ENCODE peak calls at places on chromosomes 6 and 20, in eight cellular contexts. One of them, this sample, is unnamed.

GRCh38 chr6:169620171-169621125 is 81.4 kb downstream of the WDR27 start:
- DNase-seq in foreskin fibroblast: peak
- DNase-seq in CD8-positive, alpha-beta T cell: no peak
- DNase-seq in OCI-LY7: no peak
- DNase-seq in A673: no peak
- DNase-seq in dorsolateral prefrontal cortex: no peak
- DNase-seq in endodermal cell: peak
- DNase-seq in choroid plexus epithelial cell: peak
- DNase-seq in this sample: peak

GRCh38 chr20:13231031-13231752 is 10.1 kb downstream of the ISM1 start:
- DNase-seq in choroid plexus epithelial cell: no peak
- DNase-seq in CD8-positive, alpha-beta T cell: peak
- DNase-seq in OCI-LY7: no peak
- DNase-seq in dorsolateral prefrontal cortex: no peak
- DNase-seq in foreskin fibroblast: peak
- DNase-seq in endodermal cell: no peak
- DNase-seq in A673: peak
- DNase-seq in this sample: no peak

GRCh38 chr6:7106752-7107577 is 796 bp upstream of the RREB1 start:
- DNase-seq in endodermal cell: peak
- DNase-seq in dorsolateral prefrontal cortex: no peak
- DNase-seq in OCI-LY7: peak
- DNase-seq in choroid plexus epithelial cell: peak
- DNase-seq in foreskin fibroblast: peak
- DNase-seq in A673: peak
- DNase-seq in CD8-positive, alpha-beta T cell: peak
- DNase-seq in this sample: no peak

GRCh38 chr6:111805511-111806181 is 67.6 kb downstream of the FYN start:
- DNase-seq in CD8-positive, alpha-beta T cell: no peak
- DNase-seq in dorsolateral prefrontal cortex: no peak
- DNase-seq in foreskin fibroblast: no peak
- DNase-seq in endodermal cell: no peak
- DNase-seq in OCI-LY7: peak
- DNase-seq in choroid plexus epithelial cell: peak
- DNase-seq in A673: peak
- DNase-seq in this sample: peak

GRCh38 chr20:56676001-56676400 is 46.9 kb downstream of the TFAP2C start:
- DNase-seq in A673: no peak
- DNase-seq in OCI-LY7: peak
- DNase-seq in dorsolateral prefrontal cortex: no peak
- DNase-seq in choroid plexus epithelial cell: no peak
- DNase-seq in endodermal cell: no peak
- DNase-seq in foreskin fibroblast: no peak
- DNase-seq in CD8-positive, alpha-beta T cell: no peak
- DNase-seq in this sample: no peak

GRCh38 chr6:14664616-14665315 is 547.2 kb downstream of the CD83 start:
- DNase-seq in dorsolateral prefrontal cortex: no peak
- DNase-seq in OCI-LY7: peak
- DNase-seq in foreskin fibroblast: no peak
- DNase-seq in endodermal cell: peak
- DNase-seq in CD8-positive, alpha-beta T cell: no peak
- DNase-seq in choroid plexus epithelial cell: no peak
- DNase-seq in A673: no peak
- DNase-seq in this sample: no peak

GRCh38 chr6:108171291-108171917 is 5.6 kb downstream of the NR2E1 start:
- DNase-seq in CD8-positive, alpha-beta T cell: no peak
- DNase-seq in dorsolateral prefrontal cortex: no peak
- DNase-seq in choroid plexus epithelial cell: no peak
- DNase-seq in A673: no peak
- DNase-seq in OCI-LY7: no peak
- DNase-seq in foreskin fibroblast: no peak
- DNase-seq in endodermal cell: peak
- DNase-seq in this sample: no peak

GRCh38 chr20:34578040-34578439 is 19.5 kb downstream of the MAP1LC3A start:
- DNase-seq in foreskin fibroblast: no peak
- DNase-seq in CD8-positive, alpha-beta T cell: no peak
- DNase-seq in choroid plexus epithelial cell: no peak
- DNase-seq in A673: no peak
- DNase-seq in endodermal cell: no peak
- DNase-seq in OCI-LY7: no peak
- DNase-seq in dorsolateral prefrontal cortex: no peak
- DNase-seq in this sample: no peak

GRCh38 chr6:158654498-158654897 is 4.6 kb downstream of the SYTL3 start:
- DNase-seq in CD8-positive, alpha-beta T cell: no peak
- DNase-seq in endodermal cell: peak
- DNase-seq in choroid plexus epithelial cell: peak
- DNase-seq in A673: no peak
- DNase-seq in OCI-LY7: no peak
- DNase-seq in foreskin fibroblast: peak
- DNase-seq in dorsolateral prefrontal cortex: peak
- DNase-seq in this sample: no peak

GRCh38 chr6:32442243-32442667 is 2.6 kb downstream of the HLA-DRA start:
- DNase-seq in choroid plexus epithelial cell: no peak
- DNase-seq in dorsolateral prefrontal cortex: no peak
- DNase-seq in OCI-LY7: no peak
- DNase-seq in endodermal cell: no peak
- DNase-seq in CD8-positive, alpha-beta T cell: no peak
- DNase-seq in foreskin fibroblast: no peak
- DNase-seq in A673: no peak
- DNase-seq in this sample: no peak

GRCh38 chr6:35288834-35289233 is 8.8 kb upstream of the DEF6 start:
- DNase-seq in foreskin fibroblast: no peak
- DNase-seq in CD8-positive, alpha-beta T cell: no peak
- DNase-seq in choroid plexus epithelial cell: no peak
- DNase-seq in dorsolateral prefrontal cortex: no peak
- DNase-seq in endodermal cell: no peak
- DNase-seq in A673: no peak
- DNase-seq in OCI-LY7: no peak
- DNase-seq in this sample: no peak

GRCh38 chr6:36268478-36269248 is 1.2 kb upstream of the PNPLA1 start:
- DNase-seq in choroid plexus epithelial cell: peak
- DNase-seq in foreskin fibroblast: no peak
- DNase-seq in OCI-LY7: no peak
- DNase-seq in A673: peak
- DNase-seq in endodermal cell: no peak
- DNase-seq in dorsolateral prefrontal cortex: peak
- DNase-seq in CD8-positive, alpha-beta T cell: no peak
- DNase-seq in this sample: no peak

GRCh38 chr6:66496659-66497058 is 789.6 kb upstream of the EYS start:
- DNase-seq in foreskin fibroblast: no peak
- DNase-seq in A673: peak
- DNase-seq in CD8-positive, alpha-beta T cell: no peak
- DNase-seq in OCI-LY7: peak
- DNase-seq in choroid plexus epithelial cell: peak
- DNase-seq in endodermal cell: no peak
- DNase-seq in dorsolateral prefrontal cortex: no peak
- DNase-seq in this sample: no peak

GRCh38 chr20:7003598-7003997 is 236.1 kb downstream of the BMP2 start:
- DNase-seq in choroid plexus epithelial cell: peak
- DNase-seq in A673: no peak
- DNase-seq in CD8-positive, alpha-beta T cell: no peak
- DNase-seq in endodermal cell: no peak
- DNase-seq in foreskin fibroblast: no peak
- DNase-seq in OCI-LY7: no peak
- DNase-seq in dorsolateral prefrontal cortex: no peak
- DNase-seq in this sample: no peak

GRCh38 chr6:148192310-148192709 is 150.3 kb upstream of the SASH1 start:
- DNase-seq in endodermal cell: no peak
- DNase-seq in foreskin fibroblast: peak
- DNase-seq in CD8-positive, alpha-beta T cell: no peak
- DNase-seq in OCI-LY7: no peak
- DNase-seq in choroid plexus epithelial cell: no peak
- DNase-seq in A673: no peak
- DNase-seq in dorsolateral prefrontal cortex: no peak
- DNase-seq in this sample: peak

GRCh38 chr20:34621383-34622367 is 55.2 kb downstream of the PIGU start:
- DNase-seq in dorsolateral prefrontal cortex: no peak
- DNase-seq in CD8-positive, alpha-beta T cell: no peak
- DNase-seq in A673: no peak
- DNase-seq in foreskin fibroblast: no peak
- DNase-seq in OCI-LY7: no peak
- DNase-seq in endodermal cell: peak
- DNase-seq in choroid plexus epithelial cell: peak
- DNase-seq in this sample: no peak

GRCh38 chr6:7058250-7058923 is 49.4 kb upstream of the RREB1 start:
- DNase-seq in CD8-positive, alpha-beta T cell: no peak
- DNase-seq in choroid plexus epithelial cell: peak
- DNase-seq in OCI-LY7: no peak
- DNase-seq in A673: peak
- DNase-seq in endodermal cell: no peak
- DNase-seq in dorsolateral prefrontal cortex: no peak
- DNase-seq in foreskin fibroblast: peak
- DNase-seq in this sample: peak

GRCh38 chr6:31663961-31664789 is 622 bp downstream of the GPANK1 start:
- DNase-seq in dorsolateral prefrontal cortex: no peak
- DNase-seq in OCI-LY7: peak
- DNase-seq in choroid plexus epithelial cell: peak
- DNase-seq in endodermal cell: peak
- DNase-seq in foreskin fibroblast: peak
- DNase-seq in CD8-positive, alpha-beta T cell: no peak
- DNase-seq in A673: peak
- DNase-seq in this sample: peak

GRCh38 chr6:16729183-16729696 is 32.0 kb downstream of the ATXN1 start:
- DNase-seq in OCI-LY7: no peak
- DNase-seq in A673: no peak
- DNase-seq in endodermal cell: no peak
- DNase-seq in foreskin fibroblast: no peak
- DNase-seq in CD8-positive, alpha-beta T cell: no peak
- DNase-seq in dorsolateral prefrontal cortex: no peak
- DNase-seq in choroid plexus epithelial cell: peak
- DNase-seq in this sample: no peak

GRCh38 chr20:19699132-19699971 is 58.7 kb upstream of the RIN2 start:
- DNase-seq in endodermal cell: no peak
- DNase-seq in foreskin fibroblast: peak
- DNase-seq in CD8-positive, alpha-beta T cell: no peak
- DNase-seq in A673: peak
- DNase-seq in OCI-LY7: no peak
- DNase-seq in choroid plexus epithelial cell: peak
- DNase-seq in dorsolateral prefrontal cortex: no peak
- DNase-seq in this sample: peak

GRCh38 chr6:149015224-149015876 is 268.5 kb downstream of the UST start:
- DNase-seq in CD8-positive, alpha-beta T cell: no peak
- DNase-seq in OCI-LY7: no peak
- DNase-seq in endodermal cell: no peak
- DNase-seq in dorsolateral prefrontal cortex: no peak
- DNase-seq in foreskin fibroblast: no peak
- DNase-seq in choroid plexus epithelial cell: peak
- DNase-seq in A673: peak
- DNase-seq in this sample: peak

DNA sequence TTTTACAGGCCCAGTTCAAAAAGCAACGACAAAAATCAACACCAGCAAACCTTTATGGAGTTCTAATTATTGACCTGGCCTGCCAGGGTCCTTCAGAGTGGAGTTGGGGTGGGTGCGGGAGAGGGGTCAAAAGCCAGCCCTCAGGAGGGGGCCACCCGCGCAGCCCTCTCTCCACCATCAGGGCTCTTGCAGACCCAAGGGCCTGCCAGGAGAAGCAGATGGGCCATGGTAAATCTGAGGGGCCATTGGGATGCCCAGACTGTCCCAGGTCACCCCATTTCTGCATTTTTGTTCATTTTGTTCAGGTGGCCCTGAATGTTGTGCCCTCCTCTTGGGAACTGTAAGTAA is 88.4 kb downstream of the DHX35 start:
- DNase-seq in CD8-positive, alpha-beta T cell: no peak
- DNase-seq in A673: no peak
- DNase-seq in choroid plexus epithelial cell: no peak
- DNase-seq in foreskin fibroblast: no peak
- DNase-seq in OCI-LY7: no peak
- DNase-seq in endodermal cell: no peak
- DNase-seq in dorsolateral prefrontal cortex: no peak
- DNase-seq in this sample: no peak
- H3K4me3 ChIP-seq in CD8-positive, alpha-beta T cell: peak
- H3K4me3 ChIP-seq in A673: peak
- H3K4me3 ChIP-seq in choroid plexus epithelial cell: peak
- H3K4me3 ChIP-seq in foreskin fibroblast: peak
- H3K4me3 ChIP-seq in OCI-LY7: peak
- H3K4me3 ChIP-seq in endodermal cell: peak
- H3K4me3 ChIP-seq in dorsolateral prefrontal cortex: peak
- H3K4me3 ChIP-seq in this sample: peak

GRCh38 chr6:153662982-153663381 is 376.1 kb upstream of the OPRM1 start:
- DNase-seq in dorsolateral prefrontal cortex: no peak
- DNase-seq in foreskin fibroblast: no peak
- DNase-seq in CD8-positive, alpha-beta T cell: no peak
- DNase-seq in A673: peak
- DNase-seq in choroid plexus epithelial cell: peak
- DNase-seq in endodermal cell: no peak
- DNase-seq in OCI-LY7: no peak
- DNase-seq in this sample: no peak
- TF ChIP-seq CTCF in dorsolateral prefrontal cortex: no peak
- TF ChIP-seq CTCF in foreskin fibroblast: no peak
- TF ChIP-seq CTCF in CD8-positive, alpha-beta T cell: no peak
- TF ChIP-seq CTCF in A673: peak
- TF ChIP-seq CTCF in choroid plexus epithelial cell: peak
- TF ChIP-seq CTCF in endodermal cell: peak
- TF ChIP-seq CTCF in OCI-LY7: no peak
- TF ChIP-seq CTCF in this sample: peak

GRCh38 chr20:52094693-52095092 is 96.9 kb downstream of the ZFP64 start:
- DNase-seq in choroid plexus epithelial cell: no peak
- DNase-seq in endodermal cell: no peak
- DNase-seq in CD8-positive, alpha-beta T cell: no peak
- DNase-seq in OCI-LY7: no peak
- DNase-seq in dorsolateral prefrontal cortex: no peak
- DNase-seq in foreskin fibroblast: no peak
- DNase-seq in A673: no peak
- DNase-seq in this sample: no peak

GRCh38 chr20:52102559-52102958 is 89.0 kb downstream of the ZFP64 start:
- DNase-seq in choroid plexus epithelial cell: no peak
- DNase-seq in CD8-positive, alpha-beta T cell: no peak
- DNase-seq in dorsolateral prefrontal cortex: no peak
- DNase-seq in A673: no peak
- DNase-seq in endodermal cell: no peak
- DNase-seq in foreskin fibroblast: no peak
- DNase-seq in OCI-LY7: no peak
- DNase-seq in this sample: no peak

GRCh38 chr20:52102126-52102525 is 89.5 kb downstream of the ZFP64 start:
- DNase-seq in A673: no peak
- DNase-seq in dorsolateral prefrontal cortex: no peak
- DNase-seq in OCI-LY7: no peak
- DNase-seq in foreskin fibroblast: no peak
- DNase-seq in CD8-positive, alpha-beta T cell: no peak
- DNase-seq in choroid plexus epithelial cell: no peak
- DNase-seq in endodermal cell: no peak
- DNase-seq in this sample: no peak

GRCh38 chr20:52096117-52096516 is 95.5 kb downstream of the ZFP64 start:
- DNase-seq in OCI-LY7: no peak
- DNase-seq in endodermal cell: no peak
- DNase-seq in dorsolateral prefrontal cortex: no peak
- DNase-seq in A673: no peak
- DNase-seq in CD8-positive, alpha-beta T cell: no peak
- DNase-seq in foreskin fibroblast: no peak
- DNase-seq in choroid plexus epithelial cell: no peak
- DNase-seq in this sample: no peak

GRCh38 chr20:52098186-52098585 is 93.4 kb downstream of the ZFP64 start:
- DNase-seq in endodermal cell: no peak
- DNase-seq in OCI-LY7: no peak
- DNase-seq in CD8-positive, alpha-beta T cell: no peak
- DNase-seq in choroid plexus epithelial cell: no peak
- DNase-seq in foreskin fibroblast: no peak
- DNase-seq in A673: no peak
- DNase-seq in dorsolateral prefrontal cortex: no peak
- DNase-seq in this sample: no peak
- H3K4me3 ChIP-seq in endodermal cell: no peak
- H3K4me3 ChIP-seq in OCI-LY7: no peak
- H3K4me3 ChIP-seq in CD8-positive, alpha-beta T cell: no peak
- H3K4me3 ChIP-seq in choroid plexus epithelial cell: no peak
- H3K4me3 ChIP-seq in foreskin fibroblast: no peak
- H3K4me3 ChIP-seq in A673: no peak
- H3K4me3 ChIP-seq in dorsolateral prefrontal cortex: no peak
- H3K4me3 ChIP-seq in this sample: no peak

GRCh38 chr20:1423625-1424106 is 30.8 kb upstream of the FKBP1A start:
- DNase-seq in CD8-positive, alpha-beta T cell: no peak
- DNase-seq in A673: peak
- DNase-seq in dorsolateral prefrontal cortex: no peak
- DNase-seq in choroid plexus epithelial cell: peak
- DNase-seq in endodermal cell: peak
- DNase-seq in foreskin fibroblast: peak
- DNase-seq in OCI-LY7: peak
- DNase-seq in this sample: peak
- TF ChIP-seq CTCF in CD8-positive, alpha-beta T cell: no peak
- TF ChIP-seq CTCF in A673: peak
- TF ChIP-seq CTCF in dorsolateral prefrontal cortex: no peak
- TF ChIP-seq CTCF in choroid plexus epithelial cell: peak
- TF ChIP-seq CTCF in endodermal cell: peak
- TF ChIP-seq CTCF in foreskin fibroblast: no peak
- TF ChIP-seq CTCF in OCI-LY7: peak
- TF ChIP-seq CTCF in this sample: peak

This sample was measured in astrocyte of the cerebellum.